ENCODE peak calls at places on chromosome 15, in six cellular contexts. N is psoas muscle, C is PC-9, U is thyroid gland, H is thoracic aorta, L is hepatocyte. X is an unnamed sample.

GRCh38 chr15:76763554-76763953 is 141.6 kb downstream of the SCAPER start:
- DNase-seq in N (no peak), C (no peak), U (no peak), H (no peak), L (no peak), X (no peak)

GRCh38 chr15:41291065-41291631 is 41.2 kb downstream of the OIP5 start:
- DNase-seq in N (no peak), C (no peak), U (no peak), H (no peak), L (no peak), X (no peak)

GRCh38 chr15:84879088-84879780 is 5.2 kb upstream of the SLC28A1 start:
- DNase-seq in N (no peak), C (no peak), U (no peak), H (no peak), L (no peak), X (no peak)

GRCh38 chr15:52527898-52528464 is 699 bp downstream of the MYO5A start:
- DNase-seq in N (peak), C (peak), U (peak), H (no peak), L (peak), X (no peak)

GRCh38 chr15:78508272-78508671 is 895 bp downstream of the HYKK start:
- DNase-seq in N (no peak), C (no peak), U (no peak), H (no peak), L (peak), X (no peak)

GRCh38 chr15:78264304-78265136 is at the start of gene DNAJA4:
- DNase-seq in N (peak), C (no peak), U (peak), H (no peak), L (peak), X (no peak)

GRCh38 chr15:56817690-56818089 is 84.4 kb upstream of the ZNF280D start:
- DNase-seq in N (no peak), C (no peak), U (no peak), H (no peak), L (no peak), X (no peak)

GRCh38 chr15:50066202-50066601 is 52.8 kb downstream of the ATP8B4 start:
- DNase-seq in N (no peak), C (no peak), U (no peak), H (no peak), L (no peak), X (no peak)

GRCh38 chr15:65304393-65305143 is at the start of gene RNU5B-1:
- DNase-seq in N (peak), C (peak), U (peak), H (no peak), L (peak), X (peak)

GRCh38 chr15:38490231-38490630 is 36.3 kb downstream of the FAM98B start:
- DNase-seq in N (no peak), C (no peak), U (no peak), H (no peak), L (no peak), X (no peak)

GRCh38 chr15:67750371-67750770 is 74.9 kb upstream of the SKOR1 start:
- DNase-seq in N (no peak), C (no peak), U (no peak), H (no peak), L (no peak), X (no peak)

GRCh38 chr15:35696767-35697231 is 150.8 kb upstream of the DPH6 start:
- DNase-seq in N (no peak), C (peak), U (no peak), H (no peak), L (peak), X (no peak)

DNA sequence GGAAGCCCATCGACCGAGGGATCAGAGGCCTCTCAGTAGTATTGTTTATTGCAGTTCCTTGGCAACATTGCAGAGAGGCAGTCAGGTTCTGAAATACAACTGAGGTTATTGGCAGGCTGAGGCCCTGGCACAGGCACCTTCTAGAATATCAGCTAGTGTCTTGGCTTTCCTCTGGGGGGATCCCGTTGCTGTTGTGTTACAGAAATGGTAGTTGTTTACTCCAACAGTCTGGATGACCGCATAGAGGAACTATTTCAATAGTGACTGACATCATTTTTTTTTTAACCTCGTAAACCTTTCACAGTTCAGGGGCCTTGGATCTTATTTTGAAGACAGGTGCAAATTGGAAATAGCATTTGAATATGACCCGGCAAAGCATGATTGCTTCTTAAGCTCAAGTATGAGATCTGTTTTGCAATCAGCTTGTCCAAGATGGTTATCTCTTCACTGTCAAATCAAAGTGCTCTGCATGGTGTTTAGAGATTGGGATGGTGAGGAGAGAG is 63.9 kb downstream of the PGPEP1L start:
- DNase-seq in N (peak), C (no peak), U (peak), H (no peak), L (peak), X (no peak)
- TF ChIP-seq CTCF in N (no peak), C (no peak), U (no peak), H (no peak), L (no peak), X (no peak)

GRCh38 chr15:83569341-83569740 is 84.6 kb upstream of the ADAMTSL3 start:
- DNase-seq in N (no peak), C (no peak), U (no peak), H (no peak), L (no peak), X (no peak)

GRCh38 chr15:83570756-83571155 is 83.2 kb upstream of the ADAMTSL3 start:
- DNase-seq in N (no peak), C (no peak), U (no peak), H (no peak), L (no peak), X (no peak)

GRCh38 chr15:83574345-83574744 is 79.6 kb upstream of the ADAMTSL3 start:
- DNase-seq in N (no peak), C (no peak), U (no peak), H (no peak), L (no peak), X (no peak)

GRCh38 chr15:83567318-83567717 is 86.6 kb upstream of the ADAMTSL3 start:
- DNase-seq in N (no peak), C (no peak), U (no peak), H (no peak), L (no peak), X (no peak)

DNA sequence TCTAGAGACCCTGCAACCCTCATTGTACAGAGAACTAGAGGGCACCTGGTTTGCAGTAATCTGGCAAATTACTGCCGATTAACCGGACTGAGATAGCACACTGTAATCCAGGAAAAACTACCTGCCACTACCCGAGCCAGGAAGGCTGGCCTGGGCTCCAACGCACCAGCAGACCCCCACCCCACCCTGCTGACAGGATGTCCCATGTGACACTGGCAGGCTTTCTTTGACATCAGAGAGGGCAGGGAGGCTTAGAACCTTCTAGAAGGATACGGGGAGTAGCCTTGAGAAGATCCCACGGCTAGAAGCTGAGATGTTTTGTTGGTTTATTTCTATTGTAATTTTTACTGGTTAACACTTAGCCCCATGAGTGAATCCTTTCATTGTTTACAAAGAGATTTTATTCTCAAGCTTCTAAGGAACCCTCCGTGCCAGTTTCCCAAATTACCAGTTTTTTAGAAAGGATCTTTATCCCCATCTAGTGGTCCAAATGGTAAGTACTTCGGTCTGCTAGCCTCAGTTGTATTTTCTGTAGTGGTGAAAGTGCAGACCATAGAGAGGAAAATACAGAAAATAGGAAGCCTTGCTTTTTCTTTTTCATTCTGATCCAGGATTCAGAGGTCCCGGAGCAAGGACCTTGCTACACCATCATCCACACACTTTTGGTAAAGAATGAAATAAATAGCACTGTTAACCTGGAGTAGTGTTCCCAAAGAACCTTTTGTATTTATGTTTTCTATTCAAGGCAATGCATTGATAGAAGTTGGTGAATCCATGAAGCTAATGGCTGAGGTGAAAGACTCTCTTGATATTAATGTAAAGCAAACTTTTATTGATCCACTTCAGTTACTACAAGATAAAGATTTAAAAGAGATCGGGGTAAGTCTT is 81.9 kb upstream of the ADAMTSL3 start:
- DNase-seq in N (no peak), C (no peak), U (no peak), H (no peak), L (peak), X (no peak)
- TF ChIP-seq CTCF in N (peak), C (peak), U (peak), H (peak), L (peak), X (peak)

GRCh38 chr15:93771429-93772020 is 459.8 kb upstream of the MCTP2 start:
- DNase-seq in N (no peak), C (no peak), U (no peak), H (no peak), L (no peak), X (no peak)
- TF ChIP-seq CTCF in N (no peak), C (no peak), U (no peak), H (no peak), L (no peak), X (no peak)

GRCh38 chr15:28985691-28986090 is 99.9 kb downstream of the APBA2 start:
- DNase-seq in N (no peak), C (no peak), U (no peak), H (no peak), L (no peak), X (peak)
- TF ChIP-seq CTCF in N (no peak), C (no peak), U (no peak), H (no peak), L (no peak), X (no peak)

DNA sequence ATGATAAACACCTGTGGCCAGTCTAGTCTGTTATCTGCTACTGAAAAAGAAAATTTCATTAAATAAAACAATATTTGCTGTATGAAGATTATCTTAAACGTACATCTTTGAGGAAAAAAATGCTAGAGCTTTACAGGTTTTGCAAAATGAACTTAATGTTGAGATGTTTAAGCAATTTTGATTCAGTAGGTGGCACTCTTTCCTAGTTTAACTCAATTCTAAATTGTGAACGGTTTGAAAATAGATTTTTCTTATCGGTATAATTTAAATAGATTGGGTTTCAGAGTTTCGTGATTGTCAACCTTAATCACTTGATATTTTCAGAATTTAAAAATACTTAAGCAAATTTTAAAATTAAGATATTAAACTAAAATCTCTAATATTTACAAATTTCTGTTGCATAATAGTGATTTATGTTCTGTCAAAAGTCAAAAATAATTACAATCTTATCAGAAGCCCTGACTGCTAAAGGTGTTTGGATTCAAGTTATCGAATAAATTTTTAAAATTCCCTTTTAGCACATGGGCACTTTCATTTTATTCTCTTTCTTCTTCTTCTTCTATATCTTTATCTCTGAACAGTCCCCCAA is 7.0 kb upstream of the RNF111 start:
- DNase-seq in N (no peak), C (no peak), U (no peak), H (no peak), L (peak), X (no peak)
- TF ChIP-seq CTCF in N (peak), C (peak), U (peak), H (peak), L (peak), X (peak)